ENCODE peak calls at places on chromosome 17, in six cellular contexts. X, U, F, L, H and S are unnamed samples.

GRCh38 chr17:8243827-8244226 is 4.0 kb downstream of the CTC1 start:
- DNase-seq in U (no peak), X (no peak), F (no peak), H (no peak), L (no peak), S (no peak)

GRCh38 chr17:42325026-42325425 is 36.7 kb downstream of the STAT5A start:
- DNase-seq in U (no peak), H (peak), L (no peak), X (no peak), F (no peak), S (no peak)

GRCh38 chr17:42819939-42820535 is 4.0 kb downstream of the BECN1 start:
- DNase-seq in F (peak), L (peak), H (no peak), X (peak), U (peak), S (peak)

GRCh38 chr17:16363749-16364536 is 10.7 kb upstream of the CENPV start:
- DNase-seq in F (peak), X (peak), L (peak), U (peak), H (peak), S (peak)

GRCh38 chr17:72943826-72944689 is 148.4 kb downstream of the SLC39A11 start:
- DNase-seq in X (no peak), H (no peak), F (no peak), L (no peak), U (no peak), S (peak)

GRCh38 chr17:18025596-18026407 is 13.2 kb downstream of the ATPAF2 start:
- DNase-seq in H (peak), U (no peak), F (no peak), X (no peak), L (no peak), S (peak)

GRCh38 chr17:44785921-44786320 is 27.1 kb downstream of the ADAM11 start:
- DNase-seq in X (no peak), U (no peak), H (no peak), F (no peak), L (no peak), S (no peak)

GRCh38 chr17:72719582-72720493 is 372.6 kb downstream of the SLC39A11 start:
- DNase-seq in X (no peak), L (no peak), F (no peak), U (no peak), H (no peak), S (no peak)

GRCh38 chr17:67836205-67836987 is 11.1 kb downstream of the BPTF start:
- DNase-seq in H (no peak), L (no peak), U (no peak), F (no peak), X (no peak), S (no peak)

GRCh38 chr17:57899822-57900221 is 50.0 kb upstream of the MRPS23 start:
- DNase-seq in X (no peak), L (no peak), F (peak), H (no peak), U (no peak), S (peak)